ENCODE peak calls at places on chromosomes 2 and 18, in nine cellular contexts. V is fibroblast of lung, X is GM13977, I is endothelial cell, W is cardiac muscle cell, H is cardiac fibroblast, S is colonic mucosa, B is GM20000, P is brain microvascular endothelial cell. K is an unnamed sample.

GRCh38 chr2:62407838-62408589 is 98.0 kb downstream of the TMEM17 start:
- DNase-seq in V (peak), X (no peak), I (no peak), W (peak), H (no peak), S (no peak), B (no peak), P (no peak), K (no peak)

GRCh38 chr18:9708882-9709877 is 1.1 kb downstream of the RAB31 start:
- DNase-seq in V (no peak), X (peak), I (peak), W (peak), H (peak), S (peak), B (peak), P (no peak), K (peak)

GRCh38 chr2:97751752-97752151 is 38.4 kb downstream of the ZAP70 start:
- DNase-seq in V (peak), X (no peak), I (no peak), W (peak), H (no peak), S (no peak), B (no peak), P (no peak), K (no peak)

GRCh38 chr18:50816767-50817166 is 3.0 kb downstream of the MRO start:
- DNase-seq in V (no peak), X (no peak), I (no peak), W (no peak), H (no peak), S (no peak), B (no peak), P (no peak), K (no peak)

GRCh38 chr2:28334527-28334891 is 58.1 kb upstream of the FOSL2 start:
- DNase-seq in V (no peak), X (no peak), I (no peak), W (no peak), H (no peak), S (no peak), B (no peak), P (no peak), K (no peak)

GRCh38 chr2:232483296-232483922 is 4.2 kb downstream of the ECEL1 start:
- DNase-seq in V (no peak), X (no peak), I (no peak), W (no peak), H (no peak), S (no peak), B (no peak), P (no peak), K (no peak)

GRCh38 chr18:26504831-26505230 is 43.5 kb downstream of the KCTD1 start:
- DNase-seq in V (no peak), X (no peak), I (no peak), W (no peak), H (no peak), S (no peak), B (no peak), P (no peak), K (no peak)

GRCh38 chr2:74740395-74741075 is 86.5 kb downstream of the SEMA4F start:
- DNase-seq in V (peak), X (no peak), I (no peak), W (peak), H (peak), S (peak), B (no peak), P (peak), K (no peak)

GRCh38 chr2:176455865-176456291 is 186.6 kb downstream of the MTX2 start:
- DNase-seq in V (peak), X (no peak), I (peak), W (peak), H (peak), S (peak), B (no peak), P (no peak), K (no peak)

GRCh38 chr2:127259355-127259754 is 34.6 kb downstream of the ERCC3 start:
- DNase-seq in V (no peak), X (no peak), I (no peak), W (no peak), H (no peak), S (no peak), B (no peak), P (no peak), K (no peak)

GRCh38 chr2:19769513-19769912 is 132.3 kb downstream of the TTC32 start:
- DNase-seq in V (peak), X (no peak), I (no peak), W (peak), H (peak), S (no peak), B (no peak), P (no peak), K (no peak)
- TF ChIP-seq CTCF in V (peak), X (no peak), I (peak), W (peak), H (peak), S (no peak), B (no peak), P (peak), K (no peak)

GRCh38 chr2:239119346-239120126 is 271.7 kb downstream of the TWIST2 start:
- DNase-seq in V (no peak), X (no peak), I (no peak), W (no peak), H (no peak), S (no peak), B (no peak), P (no peak), K (peak)
- TF ChIP-seq CTCF in V (no peak), X (no peak), I (no peak), W (peak), H (no peak), S (no peak), B (no peak), P (peak), K (no peak)

GRCh38 chr2:170521299-170521698 is 193.8 kb upstream of the SP5 start:
- DNase-seq in V (no peak), X (no peak), I (no peak), W (no peak), H (no peak), S (no peak), B (no peak), P (no peak), K (no peak)

GRCh38 chr2:170524828-170525565 is 190.1 kb upstream of the SP5 start:
- DNase-seq in V (no peak), X (peak), I (no peak), W (peak), H (no peak), S (no peak), B (peak), P (peak), K (no peak)

GRCh38 chr2:170518911-170519310 is 196.2 kb upstream of the SP5 start:
- DNase-seq in V (no peak), X (no peak), I (no peak), W (no peak), H (no peak), S (no peak), B (no peak), P (no peak), K (no peak)

GRCh38 chr2:170525566-170525900 is 189.6 kb upstream of the SP5 start:
- DNase-seq in V (peak), X (no peak), I (no peak), W (peak), H (peak), S (peak), B (no peak), P (peak), K (no peak)

DNA sequence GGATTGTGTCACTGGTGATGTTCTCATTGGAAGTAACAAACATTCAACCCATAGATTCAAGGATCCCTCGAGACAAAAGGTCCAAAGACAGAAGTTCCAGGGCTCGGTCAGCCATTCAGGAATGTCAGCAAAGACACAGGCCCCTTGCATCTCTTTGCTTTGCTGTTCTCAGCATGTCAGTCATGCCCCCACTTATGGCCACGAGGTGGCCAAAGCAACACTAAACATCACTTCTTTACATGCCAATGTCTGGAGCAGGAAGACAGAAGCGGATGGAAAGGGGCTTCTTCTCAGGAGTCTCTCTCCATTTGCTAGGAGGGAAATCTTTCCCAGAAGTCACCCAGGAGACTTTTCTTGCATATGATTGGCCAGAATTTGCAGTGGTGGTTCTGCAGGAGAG is 191.6 kb upstream of the SP5 start:
- DNase-seq in V (no peak), X (no peak), I (no peak), W (no peak), H (no peak), S (no peak), B (no peak), P (no peak), K (no peak)
- TF ChIP-seq CTCF in V (no peak), X (peak), I (no peak), W (no peak), H (no peak), S (no peak), B (no peak), P (peak), K (no peak)

GRCh38 chr2:164567335-164567989 is 53.8 kb downstream of the GRB14 start:
- DNase-seq in V (no peak), X (no peak), I (no peak), W (no peak), H (no peak), S (no peak), B (no peak), P (no peak), K (no peak)
- TF ChIP-seq CTCF in V (no peak), X (no peak), I (no peak), W (no peak), H (no peak), S (no peak), B (no peak), P (no peak), K (no peak)

DNA sequence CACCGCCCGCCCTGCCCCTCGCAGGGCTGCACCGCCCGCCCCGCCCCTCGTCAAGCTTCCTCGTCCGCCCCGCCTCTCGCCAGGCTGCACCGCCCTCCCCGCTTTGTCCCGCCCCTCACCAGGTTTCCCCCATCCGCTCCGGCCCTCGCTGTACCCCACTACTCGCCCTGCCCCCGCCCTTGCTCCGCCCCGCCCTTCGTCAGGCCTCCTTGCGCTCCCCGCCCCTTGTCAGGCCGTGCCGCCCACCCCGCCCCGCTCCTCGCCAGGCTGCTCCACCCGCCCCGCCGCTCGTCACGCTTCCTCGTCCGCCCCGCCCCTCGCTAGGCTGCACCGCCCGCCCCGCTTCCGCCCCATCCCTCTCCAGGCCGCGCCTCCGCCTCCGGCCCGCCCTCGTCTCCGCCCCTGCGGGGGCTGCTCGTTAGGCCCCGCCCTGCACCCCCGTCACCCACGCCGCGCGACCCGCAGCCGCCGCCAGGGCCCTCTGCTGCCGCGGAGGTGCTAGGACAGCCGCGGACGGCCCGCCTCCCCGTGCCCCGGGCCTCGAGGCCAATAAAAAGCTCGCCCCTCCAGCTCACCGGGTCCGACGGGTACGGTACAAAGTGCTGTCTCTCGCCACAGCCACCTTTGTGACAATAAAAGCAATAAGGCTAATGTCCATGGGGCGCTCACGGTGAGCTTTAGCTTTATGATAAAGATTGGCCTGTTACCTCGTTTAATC is 574 bp upstream of the DNPEP start:
- DNase-seq in V (peak), X (peak), I (peak), W (peak), H (peak), S (peak), B (peak), P (peak), K (peak)
- TF ChIP-seq CTCF in V (peak), X (peak), I (peak), W (peak), H (peak), S (peak), B (peak), P (peak), K (peak)